ENCODE peak calls at places on chromosomes 7 and 10, in eight cellular contexts. R is EL, U is T-helper 2 cell, I is brain microvascular endothelial cell, E is NCI-H510A, C is substantia nigra, F is ELR, K is SK-N-SH. N is an unnamed sample.

GRCh38 chr10:79066460-79067240 is 2.1 kb upstream of the ZMIZ1 start:
- DNase-seq in R (peak; percentile 32), U (no peak), I (no peak), E (peak; percentile 60), C (no peak), F (peak; percentile 48), K (peak; percentile 84), N (peak; percentile 54)

GRCh38 chr10:83432296-83433045 is 706.8 kb upstream of the GHITM start:
- DNase-seq in R (no peak), U (no peak), I (no peak), E (no peak), C (no peak), F (no peak), K (no peak), N (no peak)

GRCh38 chr10:100737359-100738054 is 7.9 kb upstream of the PAX2 start:
- DNase-seq in R (no peak), U (no peak), I (no peak), E (no peak), C (no peak), F (no peak), K (peak; percentile 55), N (no peak)

GRCh38 chr7:135685306-135686084 is 23.2 kb downstream of the STMP1 start:
- DNase-seq in R (peak; percentile 44), U (no peak), I (peak; percentile 65), E (no peak), C (no peak), F (peak; percentile 60), K (no peak), N (no peak)

GRCh38 chr7:92205987-92206386 is 27.0 kb upstream of the LRRD1 start:
- DNase-seq in R (no peak), U (no peak), I (no peak), E (no peak), C (no peak), F (no peak), K (no peak), N (no peak)

GRCh38 chr7:68892211-68892610 is 706.1 kb upstream of the AUTS2 start:
- DNase-seq in R (no peak), U (no peak), I (no peak), E (no peak), C (no peak), F (peak; percentile 1), K (no peak), N (no peak)

GRCh38 chr7:2717293-2717904 is 29.4 kb downstream of the AMZ1 start:
- DNase-seq in R (no peak), U (no peak), I (peak; percentile 57), E (peak; percentile 69), C (no peak), F (no peak), K (peak; percentile 90), N (no peak)

GRCh38 chr7:151796091-151796870 is 80.6 kb downstream of the PRKAG2 start:
- DNase-seq in R (peak; percentile 57), U (no peak), I (no peak), E (no peak), C (no peak), F (peak; percentile 86), K (no peak), N (no peak)

GRCh38 chr10:78981257-78981969 is 87.4 kb upstream of the ZMIZ1 start:
- DNase-seq in R (no peak), U (no peak), I (no peak), E (no peak), C (no peak), F (no peak), K (no peak), N (no peak)

GRCh38 chr10:60591119-60591518 is 187.2 kb upstream of the CDK1 start:
- DNase-seq in R (no peak), U (no peak), I (no peak), E (no peak), C (no peak), F (no peak), K (no peak), N (no peak)

GRCh38 chr7:37957236-37957970 is 37.0 kb downstream of the EPDR1 start:
- DNase-seq in R (no peak), U (no peak), I (no peak), E (no peak), C (no peak), F (no peak), K (no peak), N (no peak)

GRCh38 chr7:115271332-115272235 is 349.7 kb downstream of the MDFIC start:
- DNase-seq in R (peak; percentile 31), U (no peak), I (peak; percentile 94), E (no peak), C (no peak), F (peak; percentile 20), K (no peak), N (no peak)

GRCh38 chr10:71371750-71372166 is 25.0 kb upstream of the CDH23 start:
- DNase-seq in R (no peak), U (no peak), I (no peak), E (no peak), C (no peak), F (no peak), K (no peak), N (no peak)

GRCh38 chr10:6713716-6714115 is 133.6 kb upstream of the PRKCQ start:
- DNase-seq in R (no peak), U (no peak), I (peak; percentile 6), E (no peak), C (no peak), F (no peak), K (no peak), N (no peak)

N was measured in tibial nerve.